ENCODE peak calls at places on chromosomes 13 and 19, in ten cellular contexts. One of them, this sample, is unnamed.
A peak's percentile ranks its signal among the peaks of the same experiment; 100 is the strongest.

GRCh38 chr13:99522288-99522687 is 21.0 kb downstream of the TM9SF2 start:
- DNase-seq in suprapubic skin: no peak
- DNase-seq in H1: no peak
- DNase-seq in testis: no peak
- DNase-seq in adrenal gland: no peak
- DNase-seq in stomach: no peak
- DNase-seq in tibial nerve: no peak
- DNase-seq in heart left ventricle: no peak
- DNase-seq in ovary: no peak
- DNase-seq in Peyer's patch: no peak
- DNase-seq in this sample: no peak

GRCh38 chr19:24073807-24074206 is 13.2 kb upstream of the ZNF254 start:
- DNase-seq in suprapubic skin: no peak
- DNase-seq in H1: no peak
- DNase-seq in testis: no peak
- DNase-seq in adrenal gland: peak; percentile 40
- DNase-seq in stomach: peak; percentile 31
- DNase-seq in tibial nerve: no peak
- DNase-seq in heart left ventricle: no peak
- DNase-seq in ovary: no peak
- DNase-seq in Peyer's patch: no peak
- DNase-seq in this sample: no peak

GRCh38 chr19:15107056-15108010 is at the start of gene SYDE1:
- DNase-seq in suprapubic skin: no peak
- DNase-seq in H1: peak; percentile 83
- DNase-seq in testis: no peak
- DNase-seq in adrenal gland: no peak
- DNase-seq in stomach: no peak
- DNase-seq in tibial nerve: no peak
- DNase-seq in heart left ventricle: peak; percentile 60
- DNase-seq in ovary: peak; percentile 66
- DNase-seq in Peyer's patch: no peak
- DNase-seq in this sample: no peak

GRCh38 chr13:111922086-111922485 is 144.9 kb upstream of the SOX1 start:
- DNase-seq in suprapubic skin: peak; percentile 60
- DNase-seq in H1: no peak
- DNase-seq in testis: no peak
- DNase-seq in adrenal gland: no peak
- DNase-seq in stomach: no peak
- DNase-seq in tibial nerve: no peak
- DNase-seq in heart left ventricle: no peak
- DNase-seq in ovary: no peak
- DNase-seq in Peyer's patch: no peak
- DNase-seq in this sample: no peak

GRCh38 chr19:18999896-19000620 is 33.3 kb downstream of the SUGP2 start:
- DNase-seq in suprapubic skin: no peak
- DNase-seq in H1: no peak
- DNase-seq in testis: peak; percentile 30
- DNase-seq in adrenal gland: no peak
- DNase-seq in stomach: no peak
- DNase-seq in tibial nerve: no peak
- DNase-seq in heart left ventricle: no peak
- DNase-seq in ovary: no peak
- DNase-seq in Peyer's patch: no peak
- DNase-seq in this sample: no peak

GRCh38 chr13:70960841-70961443 is 852.7 kb upstream of the KLHL1 start:
- DNase-seq in suprapubic skin: no peak
- DNase-seq in H1: no peak
- DNase-seq in testis: no peak
- DNase-seq in adrenal gland: no peak
- DNase-seq in stomach: no peak
- DNase-seq in tibial nerve: peak; percentile 22
- DNase-seq in heart left ventricle: no peak
- DNase-seq in ovary: no peak
- DNase-seq in Peyer's patch: no peak
- DNase-seq in this sample: no peak

GRCh38 chr13:52160053-52160452 is 656 bp upstream of the NEK3 start:
- DNase-seq in suprapubic skin: no peak
- DNase-seq in H1: no peak
- DNase-seq in testis: no peak
- DNase-seq in adrenal gland: no peak
- DNase-seq in stomach: no peak
- DNase-seq in tibial nerve: no peak
- DNase-seq in heart left ventricle: no peak
- DNase-seq in ovary: no peak
- DNase-seq in Peyer's patch: no peak
- DNase-seq in this sample: no peak

GRCh38 chr19:42129399-42130253 is 2.6 kb downstream of the POU2F2 start:
- DNase-seq in suprapubic skin: no peak
- DNase-seq in H1: no peak
- DNase-seq in testis: peak; percentile 28
- DNase-seq in adrenal gland: peak; percentile 67
- DNase-seq in stomach: peak; percentile 29
- DNase-seq in tibial nerve: peak; percentile 31
- DNase-seq in heart left ventricle: no peak
- DNase-seq in ovary: no peak
- DNase-seq in Peyer's patch: peak; percentile 91
- DNase-seq in this sample: no peak

GRCh38 chr13:113729329-113730019 is 29.6 kb upstream of the TMEM255B start:
- DNase-seq in suprapubic skin: no peak
- DNase-seq in H1: no peak
- DNase-seq in testis: peak; percentile 58
- DNase-seq in adrenal gland: peak; percentile 65
- DNase-seq in stomach: no peak
- DNase-seq in tibial nerve: no peak
- DNase-seq in heart left ventricle: no peak
- DNase-seq in ovary: no peak
- DNase-seq in Peyer's patch: no peak
- DNase-seq in this sample: no peak

GRCh38 chr19:23060016-23060415 is 56.8 kb upstream of the ZNF730 start:
- DNase-seq in suprapubic skin: no peak
- DNase-seq in H1: no peak
- DNase-seq in testis: no peak
- DNase-seq in adrenal gland: no peak
- DNase-seq in stomach: no peak
- DNase-seq in tibial nerve: no peak
- DNase-seq in heart left ventricle: no peak
- DNase-seq in ovary: no peak
- DNase-seq in Peyer's patch: no peak
- DNase-seq in this sample: no peak

GRCh38 chr19:23065306-23065705 is 51.5 kb upstream of the ZNF730 start:
- DNase-seq in suprapubic skin: no peak
- DNase-seq in H1: no peak
- DNase-seq in testis: no peak
- DNase-seq in adrenal gland: no peak
- DNase-seq in stomach: no peak
- DNase-seq in tibial nerve: no peak
- DNase-seq in heart left ventricle: no peak
- DNase-seq in ovary: no peak
- DNase-seq in Peyer's patch: no peak
- DNase-seq in this sample: no peak

DNA sequence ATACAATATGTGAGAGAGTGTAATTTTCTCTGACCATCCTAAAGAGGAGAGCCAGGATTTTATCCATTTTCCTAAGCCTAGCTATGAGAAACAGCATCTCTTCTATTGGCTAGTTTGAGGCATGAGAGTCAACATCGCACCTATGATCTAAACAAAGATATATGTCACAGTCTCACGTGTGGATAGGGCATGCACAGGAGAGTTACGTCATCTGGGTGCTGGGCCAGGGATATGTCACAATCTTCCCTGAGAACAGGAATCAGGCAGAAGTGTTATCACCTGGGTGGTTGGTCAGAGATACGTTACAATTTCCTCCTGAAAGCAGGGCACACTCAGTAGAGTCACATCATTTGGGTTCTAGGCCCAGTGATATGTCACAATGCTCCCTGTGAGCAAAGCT is 53.9 kb upstream of the ZNF730 start:
- DNase-seq in suprapubic skin: no peak
- DNase-seq in H1: no peak
- DNase-seq in testis: no peak
- DNase-seq in adrenal gland: no peak
- DNase-seq in stomach: no peak
- DNase-seq in tibial nerve: no peak
- DNase-seq in heart left ventricle: no peak
- DNase-seq in ovary: no peak
- DNase-seq in Peyer's patch: no peak
- DNase-seq in this sample: no peak
- TF ChIP-seq POLR2A in suprapubic skin: no peak
- TF ChIP-seq POLR2A in H1: no peak
- TF ChIP-seq POLR2A in testis: no peak
- TF ChIP-seq POLR2A in adrenal gland: no peak
- TF ChIP-seq POLR2A in stomach: no peak
- TF ChIP-seq POLR2A in tibial nerve: no peak
- TF ChIP-seq POLR2A in heart left ventricle: no peak
- TF ChIP-seq POLR2A in ovary: no peak
- TF ChIP-seq POLR2A in Peyer's patch: no peak
- TF ChIP-seq POLR2A in this sample: no peak

DNA sequence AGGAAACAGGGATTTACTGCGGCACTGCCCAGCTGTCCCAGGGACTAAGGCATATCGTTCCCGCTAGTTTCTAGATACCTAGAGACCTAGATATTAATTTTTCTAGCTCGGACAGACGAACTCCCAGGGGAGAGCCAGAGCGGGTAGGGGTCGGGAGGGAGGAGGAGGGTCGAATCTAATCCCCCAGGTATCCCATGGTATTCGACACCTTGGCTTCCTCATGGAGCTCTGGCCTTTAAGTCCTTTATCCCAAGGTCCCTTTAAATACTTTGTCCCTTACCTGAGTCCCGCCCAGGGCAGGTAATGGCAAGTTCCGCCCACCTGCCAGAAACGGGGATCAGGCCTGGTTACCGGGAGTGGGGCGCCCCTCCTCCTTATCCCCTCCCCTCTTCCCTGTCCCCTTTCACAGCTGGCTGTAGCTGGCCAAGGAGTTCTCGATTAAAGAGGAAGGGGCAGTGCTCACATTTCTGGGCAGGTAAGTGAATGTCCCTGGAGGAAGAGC is at the start of gene PRRG2:
- DNase-seq in suprapubic skin: no peak
- DNase-seq in H1: peak; percentile 72
- DNase-seq in testis: no peak
- DNase-seq in adrenal gland: no peak
- DNase-seq in stomach: peak; percentile 73
- DNase-seq in tibial nerve: no peak
- DNase-seq in heart left ventricle: no peak
- DNase-seq in ovary: no peak
- DNase-seq in Peyer's patch: no peak
- DNase-seq in this sample: no peak
- H3K27ac ChIP-seq in suprapubic skin: peak within 1 kb of the TSS; percentile 75
- H3K27ac ChIP-seq in H1: peak within 1 kb of the TSS; percentile 51
- H3K27ac ChIP-seq in testis: no peak within 1 kb of the TSS
- H3K27ac ChIP-seq in adrenal gland: peak within 1 kb of the TSS; percentile 11
- H3K27ac ChIP-seq in stomach: peak within 1 kb of the TSS; percentile 78
- H3K27ac ChIP-seq in tibial nerve: peak within 1 kb of the TSS; percentile 59
- H3K27ac ChIP-seq in heart left ventricle: peak within 1 kb of the TSS; percentile 71
- H3K27ac ChIP-seq in ovary: peak within 1 kb of the TSS; percentile 50
- H3K27ac ChIP-seq in Peyer's patch: peak within 1 kb of the TSS; percentile 62
- H3K27ac ChIP-seq in this sample: peak within 1 kb of the TSS; percentile 76

GRCh38 chr13:38417241-38417640 is 67.6 kb downstream of the UFM1 start:
- DNase-seq in suprapubic skin: no peak
- DNase-seq in H1: no peak
- DNase-seq in testis: no peak
- DNase-seq in adrenal gland: no peak
- DNase-seq in stomach: no peak
- DNase-seq in tibial nerve: no peak
- DNase-seq in heart left ventricle: no peak
- DNase-seq in ovary: no peak
- DNase-seq in Peyer's patch: no peak
- DNase-seq in this sample: no peak
- TF ChIP-seq CTCF in suprapubic skin: no peak
- TF ChIP-seq CTCF in H1: no peak
- TF ChIP-seq CTCF in testis: no peak
- TF ChIP-seq CTCF in adrenal gland: no peak
- TF ChIP-seq CTCF in stomach: no peak
- TF ChIP-seq CTCF in tibial nerve: no peak
- TF ChIP-seq CTCF in heart left ventricle: no peak
- TF ChIP-seq CTCF in ovary: no peak
- TF ChIP-seq CTCF in Peyer's patch: no peak
- TF ChIP-seq CTCF in this sample: no peak

DNA sequence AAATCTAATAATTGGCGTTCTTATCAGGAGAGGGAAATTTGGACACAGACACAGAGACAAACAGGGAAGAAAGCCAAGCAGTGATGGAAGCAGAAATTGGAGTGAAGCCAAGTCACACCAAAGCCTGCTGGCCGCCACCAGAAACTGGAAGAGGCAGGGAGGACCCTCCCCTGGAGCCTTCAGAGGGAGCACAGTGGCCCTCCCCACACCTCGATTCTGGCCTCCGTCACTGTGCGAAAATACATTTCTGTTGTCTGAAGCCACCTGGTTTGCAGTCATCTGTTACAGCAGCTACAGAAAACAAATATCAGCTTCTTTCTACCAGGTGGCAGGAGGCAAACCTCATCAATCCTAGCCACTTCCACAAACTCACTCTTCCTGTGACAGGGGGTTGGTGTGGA is 8.3 kb upstream of the TLE6 start:
- DNase-seq in suprapubic skin: no peak
- DNase-seq in H1: no peak
- DNase-seq in testis: peak; percentile 73
- DNase-seq in adrenal gland: peak; percentile 87
- DNase-seq in stomach: peak; percentile 58
- DNase-seq in tibial nerve: peak; percentile 48
- DNase-seq in heart left ventricle: peak; percentile 80
- DNase-seq in ovary: peak; percentile 50
- DNase-seq in Peyer's patch: no peak
- DNase-seq in this sample: no peak
- TF ChIP-seq POLR2A in suprapubic skin: no peak
- TF ChIP-seq POLR2A in H1: no peak
- TF ChIP-seq POLR2A in testis: no peak
- TF ChIP-seq POLR2A in adrenal gland: no peak
- TF ChIP-seq POLR2A in stomach: no peak
- TF ChIP-seq POLR2A in tibial nerve: no peak
- TF ChIP-seq POLR2A in heart left ventricle: no peak
- TF ChIP-seq POLR2A in ovary: no peak
- TF ChIP-seq POLR2A in Peyer's patch: no peak
- TF ChIP-seq POLR2A in this sample: no peak

DNA sequence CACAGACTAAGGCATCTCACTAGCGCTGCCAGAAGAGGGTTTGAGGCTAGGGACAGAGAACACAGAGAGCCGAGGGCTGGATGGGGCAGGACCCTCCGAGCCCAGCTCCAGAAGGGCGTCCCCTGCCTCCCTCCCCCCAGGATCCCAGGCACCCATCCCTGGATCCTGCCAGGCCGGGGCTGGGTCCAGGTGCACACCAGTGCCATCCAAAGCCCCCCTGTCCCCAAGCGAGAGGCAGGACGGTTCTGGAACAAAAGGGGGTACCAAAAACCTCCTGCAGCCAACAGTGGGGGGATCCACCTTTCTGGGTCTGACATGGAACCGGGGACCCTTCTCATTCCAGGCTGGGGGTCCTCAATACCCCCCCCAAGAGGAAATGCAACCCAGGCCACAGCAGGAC is 4.4 kb upstream of the REXO1 start:
- DNase-seq in suprapubic skin: no peak
- DNase-seq in H1: no peak
- DNase-seq in testis: no peak
- DNase-seq in adrenal gland: no peak
- DNase-seq in stomach: no peak
- DNase-seq in tibial nerve: no peak
- DNase-seq in heart left ventricle: no peak
- DNase-seq in ovary: no peak
- DNase-seq in Peyer's patch: no peak
- DNase-seq in this sample: no peak
- H3K27ac ChIP-seq in suprapubic skin: no peak overlapping the region
- H3K27ac ChIP-seq in H1: no peak overlapping the region
- H3K27ac ChIP-seq in testis: no peak overlapping the region
- H3K27ac ChIP-seq in adrenal gland: no peak overlapping the region
- H3K27ac ChIP-seq in stomach: no peak overlapping the region
- H3K27ac ChIP-seq in tibial nerve: peak overlapping the region; percentile 54
- H3K27ac ChIP-seq in heart left ventricle: no peak overlapping the region
- H3K27ac ChIP-seq in ovary: no peak overlapping the region
- H3K27ac ChIP-seq in Peyer's patch: no peak overlapping the region
- H3K27ac ChIP-seq in this sample: peak overlapping the region; percentile 17

GRCh38 chr13:98142427-98143156 is at the start of gene FARP1:
- DNase-seq in suprapubic skin: peak; percentile 80
- DNase-seq in H1: peak; percentile 87
- DNase-seq in testis: peak; percentile 76
- DNase-seq in adrenal gland: peak; percentile 84
- DNase-seq in stomach: peak; percentile 88
- DNase-seq in tibial nerve: peak; percentile 41
- DNase-seq in heart left ventricle: peak; percentile 83
- DNase-seq in ovary: peak; percentile 77
- DNase-seq in Peyer's patch: no peak
- DNase-seq in this sample: peak; percentile 78
- TF ChIP-seq CTCF in suprapubic skin: peak; percentile 4
- TF ChIP-seq CTCF in H1: peak; percentile 48
- TF ChIP-seq CTCF in testis: peak; percentile 24
- TF ChIP-seq CTCF in adrenal gland: peak; percentile 79
- TF ChIP-seq CTCF in stomach: peak; percentile 51
- TF ChIP-seq CTCF in tibial nerve: peak; percentile 74
- TF ChIP-seq CTCF in heart left ventricle: peak; percentile 54
- TF ChIP-seq CTCF in ovary: peak; percentile 65
- TF ChIP-seq CTCF in Peyer's patch: peak; percentile 54
- TF ChIP-seq CTCF in this sample: peak; percentile 61